ENCODE peak calls at places on chromosomes 11 and 22, in ten cellular contexts. One of them, this sample, is unnamed.

GRCh38 chr11:70036971-70037882 is 40.9 kb upstream of the ANO1 start:
- DNase-seq in epithelial cell of proximal tubule: no peak
- DNase-seq in CD4-positive, CD25-positive, alpha-beta regulatory T cell: no peak
- DNase-seq in fibroblast of the aortic adventitia: no peak
- DNase-seq in bronchial epithelial cell: no peak
- DNase-seq in cardiac fibroblast: no peak
- DNase-seq in esophagus squamous epithelium: no peak
- DNase-seq in pancreas: no peak
- DNase-seq in osteoblast: no peak
- DNase-seq in endodermal cell: peak
- DNase-seq in this sample: no peak

GRCh38 chr11:82790723-82791487 is 57.2 kb upstream of the FAM181B start:
- DNase-seq in endodermal cell: peak
- DNase-seq in pancreas: no peak
- DNase-seq in cardiac fibroblast: peak
- DNase-seq in epithelial cell of proximal tubule: no peak
- DNase-seq in fibroblast of the aortic adventitia: peak
- DNase-seq in osteoblast: no peak
- DNase-seq in CD4-positive, CD25-positive, alpha-beta regulatory T cell: no peak
- DNase-seq in bronchial epithelial cell: no peak
- DNase-seq in esophagus squamous epithelium: no peak
- DNase-seq in this sample: no peak

GRCh38 chr11:61138940-61139339 is 22.3 kb downstream of the VPS37C start:
- DNase-seq in endodermal cell: no peak
- DNase-seq in pancreas: peak
- DNase-seq in esophagus squamous epithelium: no peak
- DNase-seq in osteoblast: peak
- DNase-seq in CD4-positive, CD25-positive, alpha-beta regulatory T cell: no peak
- DNase-seq in fibroblast of the aortic adventitia: peak
- DNase-seq in epithelial cell of proximal tubule: no peak
- DNase-seq in cardiac fibroblast: peak
- DNase-seq in bronchial epithelial cell: no peak
- DNase-seq in this sample: no peak

GRCh38 chr11:84390441-84391078 is 1104.4 kb upstream of the CCDC90B start:
- DNase-seq in epithelial cell of proximal tubule: peak
- DNase-seq in bronchial epithelial cell: peak
- DNase-seq in fibroblast of the aortic adventitia: no peak
- DNase-seq in osteoblast: no peak
- DNase-seq in esophagus squamous epithelium: no peak
- DNase-seq in CD4-positive, CD25-positive, alpha-beta regulatory T cell: no peak
- DNase-seq in cardiac fibroblast: no peak
- DNase-seq in endodermal cell: peak
- DNase-seq in pancreas: no peak
- DNase-seq in this sample: no peak

GRCh38 chr22:24094966-24095365 is 83.9 kb downstream of the CABIN1 start:
- DNase-seq in pancreas: peak
- DNase-seq in bronchial epithelial cell: no peak
- DNase-seq in cardiac fibroblast: no peak
- DNase-seq in epithelial cell of proximal tubule: no peak
- DNase-seq in fibroblast of the aortic adventitia: no peak
- DNase-seq in CD4-positive, CD25-positive, alpha-beta regulatory T cell: no peak
- DNase-seq in endodermal cell: no peak
- DNase-seq in osteoblast: no peak
- DNase-seq in esophagus squamous epithelium: no peak
- DNase-seq in this sample: no peak

GRCh38 chr11:126830216-126830615 is 170.4 kb downstream of the KIRREL3 start:
- DNase-seq in cardiac fibroblast: no peak
- DNase-seq in esophagus squamous epithelium: no peak
- DNase-seq in bronchial epithelial cell: no peak
- DNase-seq in epithelial cell of proximal tubule: no peak
- DNase-seq in osteoblast: no peak
- DNase-seq in pancreas: no peak
- DNase-seq in fibroblast of the aortic adventitia: no peak
- DNase-seq in CD4-positive, CD25-positive, alpha-beta regulatory T cell: no peak
- DNase-seq in endodermal cell: no peak
- DNase-seq in this sample: no peak

GRCh38 chr11:27717377-27717776 is 17.1 kb upstream of the BDNF start:
- DNase-seq in osteoblast: no peak
- DNase-seq in epithelial cell of proximal tubule: no peak
- DNase-seq in esophagus squamous epithelium: no peak
- DNase-seq in cardiac fibroblast: no peak
- DNase-seq in endodermal cell: no peak
- DNase-seq in CD4-positive, CD25-positive, alpha-beta regulatory T cell: no peak
- DNase-seq in fibroblast of the aortic adventitia: peak
- DNase-seq in pancreas: no peak
- DNase-seq in bronchial epithelial cell: no peak
- DNase-seq in this sample: no peak

GRCh38 chr11:66915046-66915832 is 42.9 kb downstream of the PC start:
- DNase-seq in epithelial cell of proximal tubule: no peak
- DNase-seq in esophagus squamous epithelium: no peak
- DNase-seq in CD4-positive, CD25-positive, alpha-beta regulatory T cell: no peak
- DNase-seq in pancreas: no peak
- DNase-seq in fibroblast of the aortic adventitia: no peak
- DNase-seq in osteoblast: no peak
- DNase-seq in endodermal cell: peak
- DNase-seq in cardiac fibroblast: no peak
- DNase-seq in bronchial epithelial cell: no peak
- DNase-seq in this sample: no peak

GRCh38 chr11:13942908-13943505 is 19.5 kb upstream of the SPON1 start:
- DNase-seq in CD4-positive, CD25-positive, alpha-beta regulatory T cell: no peak
- DNase-seq in endodermal cell: no peak
- DNase-seq in cardiac fibroblast: peak
- DNase-seq in pancreas: no peak
- DNase-seq in esophagus squamous epithelium: no peak
- DNase-seq in epithelial cell of proximal tubule: peak
- DNase-seq in fibroblast of the aortic adventitia: peak
- DNase-seq in bronchial epithelial cell: peak
- DNase-seq in osteoblast: no peak
- DNase-seq in this sample: no peak

GRCh38 chr22:32082331-32082730 is 39.3 kb downstream of the SLC5A1 start:
- DNase-seq in cardiac fibroblast: no peak
- DNase-seq in bronchial epithelial cell: no peak
- DNase-seq in endodermal cell: no peak
- DNase-seq in CD4-positive, CD25-positive, alpha-beta regulatory T cell: no peak
- DNase-seq in osteoblast: no peak
- DNase-seq in fibroblast of the aortic adventitia: no peak
- DNase-seq in esophagus squamous epithelium: no peak
- DNase-seq in epithelial cell of proximal tubule: no peak
- DNase-seq in pancreas: no peak
- DNase-seq in this sample: no peak

GRCh38 chr22:19758896-19759458 is 1.6 kb upstream of the TBX1 start:
- DNase-seq in osteoblast: no peak
- DNase-seq in fibroblast of the aortic adventitia: no peak
- DNase-seq in endodermal cell: peak
- DNase-seq in bronchial epithelial cell: no peak
- DNase-seq in cardiac fibroblast: no peak
- DNase-seq in esophagus squamous epithelium: no peak
- DNase-seq in epithelial cell of proximal tubule: no peak
- DNase-seq in pancreas: no peak
- DNase-seq in CD4-positive, CD25-positive, alpha-beta regulatory T cell: no peak
- DNase-seq in this sample: no peak

GRCh38 chr22:19757985-19758895 is 2.3 kb upstream of the TBX1 start:
- DNase-seq in fibroblast of the aortic adventitia: no peak
- DNase-seq in CD4-positive, CD25-positive, alpha-beta regulatory T cell: no peak
- DNase-seq in esophagus squamous epithelium: no peak
- DNase-seq in endodermal cell: peak
- DNase-seq in epithelial cell of proximal tubule: no peak
- DNase-seq in bronchial epithelial cell: no peak
- DNase-seq in osteoblast: peak
- DNase-seq in cardiac fibroblast: no peak
- DNase-seq in pancreas: no peak
- DNase-seq in this sample: no peak

GRCh38 chr22:19755722-19756287 is 4.8 kb upstream of the TBX1 start:
- DNase-seq in bronchial epithelial cell: no peak
- DNase-seq in epithelial cell of proximal tubule: no peak
- DNase-seq in osteoblast: peak
- DNase-seq in pancreas: no peak
- DNase-seq in endodermal cell: peak
- DNase-seq in fibroblast of the aortic adventitia: no peak
- DNase-seq in cardiac fibroblast: no peak
- DNase-seq in esophagus squamous epithelium: no peak
- DNase-seq in CD4-positive, CD25-positive, alpha-beta regulatory T cell: no peak
- DNase-seq in this sample: no peak

GRCh38 chr22:19756288-19757128 is 4.1 kb upstream of the TBX1 start:
- DNase-seq in esophagus squamous epithelium: no peak
- DNase-seq in pancreas: peak
- DNase-seq in epithelial cell of proximal tubule: no peak
- DNase-seq in bronchial epithelial cell: peak
- DNase-seq in CD4-positive, CD25-positive, alpha-beta regulatory T cell: peak
- DNase-seq in cardiac fibroblast: peak
- DNase-seq in fibroblast of the aortic adventitia: no peak
- DNase-seq in endodermal cell: peak
- DNase-seq in osteoblast: no peak
- DNase-seq in this sample: peak

DNA sequence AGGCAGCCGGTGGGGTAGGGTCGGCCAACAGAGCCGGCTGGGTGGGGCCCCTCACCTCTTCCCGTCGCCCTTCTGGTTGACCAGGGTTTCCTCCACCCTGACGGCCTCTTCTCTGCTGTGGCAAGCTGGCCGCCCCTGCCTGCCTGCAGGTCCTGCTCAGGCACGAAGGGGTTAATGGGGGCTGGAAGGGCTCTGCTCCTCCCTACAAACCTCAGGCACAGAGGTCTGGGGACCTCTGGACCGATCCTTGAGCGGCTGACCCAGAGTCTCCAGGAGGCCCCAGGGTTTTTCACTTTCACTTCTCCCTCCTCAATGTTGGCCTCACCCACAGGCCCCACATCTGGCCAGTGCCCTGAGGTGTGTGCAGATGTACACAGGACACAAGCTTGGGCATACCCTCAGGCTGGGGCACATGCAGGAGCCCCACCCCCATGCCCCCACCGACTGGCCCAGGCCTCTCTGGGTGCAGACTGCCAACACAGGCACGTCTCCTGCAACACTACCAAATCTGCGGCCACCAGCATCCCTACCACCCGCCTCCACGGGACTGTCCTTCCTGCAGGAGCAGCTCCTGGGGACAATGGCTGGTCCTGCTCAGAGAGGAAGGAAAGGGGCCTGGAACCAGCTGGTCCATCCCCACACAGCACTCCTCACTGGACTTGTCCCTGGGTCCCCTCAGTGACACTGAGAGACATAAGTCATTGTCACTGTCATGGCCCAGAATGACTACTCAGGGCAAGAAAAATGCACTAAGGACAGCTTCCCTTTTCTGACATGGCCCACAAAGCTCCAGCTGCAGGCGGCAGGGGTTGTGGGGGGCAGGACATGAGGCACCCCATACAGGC is 3.2 kb upstream of the TBX1 start:
- DNase-seq in cardiac fibroblast: no peak
- DNase-seq in fibroblast of the aortic adventitia: no peak
- DNase-seq in epithelial cell of proximal tubule: no peak
- DNase-seq in osteoblast: no peak
- DNase-seq in esophagus squamous epithelium: no peak
- DNase-seq in CD4-positive, CD25-positive, alpha-beta regulatory T cell: no peak
- DNase-seq in pancreas: no peak
- DNase-seq in bronchial epithelial cell: no peak
- DNase-seq in endodermal cell: peak
- DNase-seq in this sample: no peak
- H3K4me3 ChIP-seq in cardiac fibroblast: no peak
- H3K4me3 ChIP-seq in fibroblast of the aortic adventitia: no peak
- H3K4me3 ChIP-seq in epithelial cell of proximal tubule: peak
- H3K4me3 ChIP-seq in osteoblast: no peak
- H3K4me3 ChIP-seq in esophagus squamous epithelium: no peak
- H3K4me3 ChIP-seq in CD4-positive, CD25-positive, alpha-beta regulatory T cell: no peak
- H3K4me3 ChIP-seq in pancreas: no peak
- H3K4me3 ChIP-seq in bronchial epithelial cell: peak
- H3K4me3 ChIP-seq in endodermal cell: no peak
- H3K4me3 ChIP-seq in this sample: peak

GRCh38 chr11:2223153-2223794 is 47.1 kb downstream of the ASCL2 start:
- DNase-seq in endodermal cell: peak
- DNase-seq in fibroblast of the aortic adventitia: no peak
- DNase-seq in CD4-positive, CD25-positive, alpha-beta regulatory T cell: no peak
- DNase-seq in pancreas: no peak
- DNase-seq in osteoblast: no peak
- DNase-seq in cardiac fibroblast: no peak
- DNase-seq in esophagus squamous epithelium: no peak
- DNase-seq in bronchial epithelial cell: no peak
- DNase-seq in epithelial cell of proximal tubule: no peak
- DNase-seq in this sample: no peak
- H3K4me3 ChIP-seq in endodermal cell: no peak
- H3K4me3 ChIP-seq in fibroblast of the aortic adventitia: no peak
- H3K4me3 ChIP-seq in CD4-positive, CD25-positive, alpha-beta regulatory T cell: no peak
- H3K4me3 ChIP-seq in pancreas: no peak
- H3K4me3 ChIP-seq in osteoblast: no peak
- H3K4me3 ChIP-seq in cardiac fibroblast: no peak
- H3K4me3 ChIP-seq in esophagus squamous epithelium: no peak
- H3K4me3 ChIP-seq in bronchial epithelial cell: no peak
- H3K4me3 ChIP-seq in epithelial cell of proximal tubule: no peak
- H3K4me3 ChIP-seq in this sample: no peak

GRCh38 chr11:75152090-75152489 is 1.2 kb downstream of the SLCO2B1 start:
- DNase-seq in CD4-positive, CD25-positive, alpha-beta regulatory T cell: no peak
- DNase-seq in osteoblast: no peak
- DNase-seq in esophagus squamous epithelium: no peak
- DNase-seq in cardiac fibroblast: no peak
- DNase-seq in endodermal cell: no peak
- DNase-seq in epithelial cell of proximal tubule: no peak
- DNase-seq in bronchial epithelial cell: no peak
- DNase-seq in fibroblast of the aortic adventitia: no peak
- DNase-seq in pancreas: peak
- DNase-seq in this sample: no peak

GRCh38 chr11:75150079-75150478 is 828 bp upstream of the SLCO2B1 start:
- DNase-seq in CD4-positive, CD25-positive, alpha-beta regulatory T cell: no peak
- DNase-seq in bronchial epithelial cell: no peak
- DNase-seq in osteoblast: no peak
- DNase-seq in esophagus squamous epithelium: no peak
- DNase-seq in pancreas: no peak
- DNase-seq in cardiac fibroblast: no peak
- DNase-seq in fibroblast of the aortic adventitia: no peak
- DNase-seq in epithelial cell of proximal tubule: no peak
- DNase-seq in endodermal cell: no peak
- DNase-seq in this sample: no peak

GRCh38 chr11:75152651-75153553 is 2.0 kb downstream of the SLCO2B1 start:
- DNase-seq in osteoblast: no peak
- DNase-seq in CD4-positive, CD25-positive, alpha-beta regulatory T cell: no peak
- DNase-seq in endodermal cell: no peak
- DNase-seq in cardiac fibroblast: no peak
- DNase-seq in esophagus squamous epithelium: no peak
- DNase-seq in pancreas: no peak
- DNase-seq in fibroblast of the aortic adventitia: no peak
- DNase-seq in bronchial epithelial cell: no peak
- DNase-seq in epithelial cell of proximal tubule: no peak
- DNase-seq in this sample: no peak

GRCh38 chr11:75150879-75151278 is at the start of gene SLCO2B1:
- DNase-seq in esophagus squamous epithelium: no peak
- DNase-seq in CD4-positive, CD25-positive, alpha-beta regulatory T cell: no peak
- DNase-seq in endodermal cell: no peak
- DNase-seq in fibroblast of the aortic adventitia: no peak
- DNase-seq in bronchial epithelial cell: no peak
- DNase-seq in cardiac fibroblast: no peak
- DNase-seq in pancreas: no peak
- DNase-seq in osteoblast: no peak
- DNase-seq in epithelial cell of proximal tubule: no peak
- DNase-seq in this sample: no peak

GRCh38 chr11:75151346-75152047 is 590 bp downstream of the SLCO2B1 start:
- DNase-seq in bronchial epithelial cell: peak
- DNase-seq in fibroblast of the aortic adventitia: no peak
- DNase-seq in esophagus squamous epithelium: no peak
- DNase-seq in osteoblast: no peak
- DNase-seq in endodermal cell: no peak
- DNase-seq in cardiac fibroblast: no peak
- DNase-seq in epithelial cell of proximal tubule: no peak
- DNase-seq in CD4-positive, CD25-positive, alpha-beta regulatory T cell: no peak
- DNase-seq in pancreas: peak
- DNase-seq in this sample: no peak
- H3K4me3 ChIP-seq in bronchial epithelial cell: no peak
- H3K4me3 ChIP-seq in fibroblast of the aortic adventitia: no peak
- H3K4me3 ChIP-seq in esophagus squamous epithelium: no peak
- H3K4me3 ChIP-seq in osteoblast: no peak
- H3K4me3 ChIP-seq in endodermal cell: no peak
- H3K4me3 ChIP-seq in cardiac fibroblast: no peak
- H3K4me3 ChIP-seq in epithelial cell of proximal tubule: no peak
- H3K4me3 ChIP-seq in CD4-positive, CD25-positive, alpha-beta regulatory T cell: no peak
- H3K4me3 ChIP-seq in pancreas: peak
- H3K4me3 ChIP-seq in this sample: no peak

GRCh38 chr22:22995166-22995565 is 75.2 kb upstream of the GNAZ start:
- DNase-seq in epithelial cell of proximal tubule: no peak
- DNase-seq in esophagus squamous epithelium: no peak
- DNase-seq in fibroblast of the aortic adventitia: no peak
- DNase-seq in endodermal cell: no peak
- DNase-seq in bronchial epithelial cell: no peak
- DNase-seq in osteoblast: no peak
- DNase-seq in pancreas: no peak
- DNase-seq in CD4-positive, CD25-positive, alpha-beta regulatory T cell: no peak
- DNase-seq in cardiac fibroblast: no peak
- DNase-seq in this sample: no peak
- H3K4me3 ChIP-seq in epithelial cell of proximal tubule: no peak
- H3K4me3 ChIP-seq in esophagus squamous epithelium: no peak
- H3K4me3 ChIP-seq in fibroblast of the aortic adventitia: no peak
- H3K4me3 ChIP-seq in endodermal cell: no peak
- H3K4me3 ChIP-seq in bronchial epithelial cell: no peak
- H3K4me3 ChIP-seq in osteoblast: no peak
- H3K4me3 ChIP-seq in pancreas: no peak
- H3K4me3 ChIP-seq in CD4-positive, CD25-positive, alpha-beta regulatory T cell: no peak
- H3K4me3 ChIP-seq in cardiac fibroblast: no peak
- H3K4me3 ChIP-seq in this sample: no peak

This sample was measured in Jurkat, Clone E6-1.